ENCODE peak calls at places on chromosomes 13 and 19, in seven cellular contexts. Y is SK-N-SH, Q is prostate gland, I is transverse colon, W is sigmoid colon, U is HL-60, J is stomach. D is an unnamed sample.

GRCh38 chr19:16957151-16957662 is 68.4 kb downstream of the F2RL3 start:
- DNase-seq in Y (no peak), Q (peak), I (no peak), W (no peak), U (peak), J (no peak), D (peak)

GRCh38 chr13:52706074-52706473 is 33.5 kb downstream of the CNMD start:
- DNase-seq in Y (no peak), Q (no peak), I (no peak), W (no peak), U (no peak), J (no peak), D (no peak)

GRCh38 chr13:99356216-99357089 is 49.3 kb upstream of the GPR183 start:
- DNase-seq in Y (no peak), Q (no peak), I (peak), W (no peak), U (peak), J (no peak), D (no peak)

GRCh38 chr13:35621989-35622388 is 145.5 kb upstream of the MAB21L1 start:
- DNase-seq in Y (no peak), Q (no peak), I (no peak), W (no peak), U (no peak), J (no peak), D (no peak)

GRCh38 chr19:46081928-46082727 is 41.3 kb upstream of the IGFL4 start:
- DNase-seq in Y (peak), Q (peak), I (no peak), W (no peak), U (peak), J (no peak), D (no peak)

GRCh38 chr13:97142452-97142851 is 79.7 kb upstream of the MBNL2 start:
- DNase-seq in Y (no peak), Q (no peak), I (peak), W (no peak), U (no peak), J (no peak), D (no peak)

GRCh38 chr13:59946924-59947323 is 216.8 kb downstream of the DIAPH3 start:
- DNase-seq in Y (no peak), Q (no peak), I (no peak), W (no peak), U (no peak), J (no peak), D (no peak)

GRCh38 chr13:31967155-31967554 is 64.4 kb upstream of the FRY start:
- DNase-seq in Y (no peak), Q (no peak), I (no peak), W (no peak), U (no peak), J (no peak), D (no peak)

GRCh38 chr19:6038634-6039405 is 60.9 kb upstream of the RANBP3 start:
- DNase-seq in Y (no peak), Q (no peak), I (no peak), W (no peak), U (no peak), J (no peak), D (no peak)

GRCh38 chr13:79427265-79427664 is 21.2 kb upstream of the RBM26 start:
- DNase-seq in Y (no peak), Q (no peak), I (no peak), W (no peak), U (no peak), J (no peak), D (no peak)

GRCh38 chr13:29908917-29909755 is 58.7 kb upstream of the UBL3 start:
- DNase-seq in Y (no peak), Q (no peak), I (no peak), W (no peak), U (no peak), J (no peak), D (peak)

GRCh38 chr19:8607386-8607785 is 3.1 kb downstream of the ADAMTS10 start:
- DNase-seq in Y (no peak), Q (no peak), I (no peak), W (no peak), U (no peak), J (no peak), D (no peak)

GRCh38 chr13:30676672-30677071 is 58.7 kb upstream of the ALOX5AP start:
- DNase-seq in Y (no peak), Q (no peak), I (no peak), W (no peak), U (no peak), J (no peak), D (no peak)

GRCh38 chr19:46350029-46350757 is 3.3 kb downstream of the PPP5C start:
- DNase-seq in Y (no peak), Q (no peak), I (peak), W (no peak), U (peak), J (no peak), D (no peak)

GRCh38 chr13:95207769-95208366 is 93.4 kb downstream of the ABCC4 start:
- DNase-seq in Y (peak), Q (no peak), I (no peak), W (no peak), U (no peak), J (no peak), D (no peak)

GRCh38 chr13:37209621-37210020 is 104.2 kb upstream of the CSNK1A1L start:
- DNase-seq in Y (no peak), Q (no peak), I (no peak), W (no peak), U (no peak), J (no peak), D (no peak)

DNA sequence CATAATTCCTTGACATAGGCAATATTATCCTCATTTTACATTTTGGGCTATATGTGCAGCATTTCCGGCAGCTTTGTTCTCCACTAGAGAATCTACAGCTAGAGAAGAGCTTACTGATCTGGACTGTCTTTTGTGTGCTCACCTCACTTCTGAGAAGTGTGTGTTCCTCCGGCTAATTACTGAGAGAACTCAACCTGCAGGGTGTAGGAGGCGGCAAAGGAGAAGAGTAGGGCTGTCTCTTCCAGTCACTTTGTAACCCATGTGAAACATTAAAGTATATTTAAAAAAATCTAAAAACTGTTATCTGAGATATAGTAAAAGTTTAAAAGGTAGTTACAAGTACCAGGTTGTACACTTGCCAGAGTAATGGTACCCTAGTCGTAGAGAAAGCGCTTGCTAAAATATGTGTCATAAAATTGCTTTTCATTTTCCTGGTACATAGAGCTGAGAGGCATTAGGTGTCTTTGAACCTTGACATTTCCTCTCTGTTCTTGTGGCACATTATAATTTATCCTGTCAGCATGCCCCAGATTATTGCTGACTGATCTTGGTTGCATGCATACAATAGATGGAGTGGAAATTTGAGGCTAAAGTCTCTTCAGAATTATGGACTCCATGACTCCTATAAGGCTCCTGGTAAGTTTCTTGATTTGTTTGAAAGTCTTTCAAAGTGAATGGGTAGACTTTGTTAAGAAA is 381.9 kb downstream of the LMO7 start:
- DNase-seq in Y (no peak), Q (no peak), I (no peak), W (no peak), U (no peak), J (no peak), D (no peak)
- TF ChIP-seq POLR2AphosphoS5 in Y (no peak), Q (no peak), I (no peak), W (no peak), U (no peak), J (no peak), D (no peak)

GRCh38 chr13:113783966-113784644 is 25.1 kb downstream of the TMEM255B start:
- DNase-seq in Y (no peak), Q (no peak), I (no peak), W (no peak), U (no peak), J (no peak), D (no peak)
- H3K27ac ChIP-seq in Y (no peak), Q (no peak), I (no peak), W (no peak), U (no peak), J (no peak), D (no peak)

GRCh38 chr19:982567-983170 is 1.5 kb upstream of the WDR18 start:
- DNase-seq in Y (peak), Q (peak), I (peak), W (peak), U (peak), J (peak), D (no peak)
- TF ChIP-seq POLR2AphosphoS5 in Y (no peak), Q (no peak), I (no peak), W (no peak), U (no peak), J (no peak), D (no peak)

GRCh38 chr19:3466630-3467029 is 13.7 kb downstream of the SMIM24 start:
- DNase-seq in Y (no peak), Q (no peak), I (no peak), W (no peak), U (no peak), J (no peak), D (no peak)
- H3K27ac ChIP-seq in Y (no peak), Q (peak), I (peak), W (peak), U (no peak), J (peak), D (no peak)

DNA sequence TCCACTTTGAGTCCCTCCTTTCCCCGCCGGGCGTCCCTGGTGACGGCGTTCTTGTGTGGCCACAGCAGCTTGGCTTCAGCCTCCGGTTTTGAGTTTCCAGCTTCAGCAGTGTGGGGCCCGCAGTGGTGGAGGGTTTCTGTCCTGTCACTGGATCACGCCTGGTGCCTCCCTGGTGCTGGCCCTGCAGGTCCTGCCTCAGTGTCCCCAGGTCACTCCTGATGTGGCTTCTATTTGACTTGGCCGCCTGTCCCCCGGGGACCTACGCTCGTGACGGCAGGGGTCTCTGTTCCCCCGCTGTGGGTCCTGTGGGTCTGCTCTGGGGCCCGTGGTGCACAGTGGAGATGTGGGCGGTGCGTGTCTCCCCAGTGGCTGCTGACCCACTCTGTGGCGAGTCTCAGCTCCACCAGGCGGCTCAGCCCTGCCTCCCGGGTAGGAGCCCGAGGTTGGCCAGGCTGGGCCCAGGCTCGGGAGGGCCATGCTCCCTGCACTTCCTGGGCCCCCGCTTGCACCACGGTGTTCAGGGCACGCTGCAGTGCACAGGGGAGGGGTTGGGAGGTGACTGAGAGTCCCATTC is 1.9 kb downstream of the ATP4B start:
- DNase-seq in Y (no peak), Q (no peak), I (peak), W (peak), U (no peak), J (peak), D (no peak)
- TF ChIP-seq POLR2AphosphoS5 in Y (no peak), Q (no peak), I (no peak), W (no peak), U (no peak), J (no peak), D (no peak)

GRCh38 chr13:106496072-106496997 is 39.1 kb downstream of the EFNB2 start:
- DNase-seq in Y (no peak), Q (no peak), I (no peak), W (no peak), U (no peak), J (no peak), D (no peak)

GRCh38 chr13:106498571-106498970 is 36.9 kb downstream of the EFNB2 start:
- DNase-seq in Y (no peak), Q (no peak), I (no peak), W (no peak), U (peak), J (no peak), D (no peak)

GRCh38 chr13:106498158-106498557 is 37.3 kb downstream of the EFNB2 start:
- DNase-seq in Y (no peak), Q (no peak), I (no peak), W (no peak), U (peak), J (no peak), D (no peak)

GRCh38 chr13:106499113-106499512 is 36.3 kb downstream of the EFNB2 start:
- DNase-seq in Y (no peak), Q (no peak), I (no peak), W (no peak), U (no peak), J (no peak), D (no peak)

DNA sequence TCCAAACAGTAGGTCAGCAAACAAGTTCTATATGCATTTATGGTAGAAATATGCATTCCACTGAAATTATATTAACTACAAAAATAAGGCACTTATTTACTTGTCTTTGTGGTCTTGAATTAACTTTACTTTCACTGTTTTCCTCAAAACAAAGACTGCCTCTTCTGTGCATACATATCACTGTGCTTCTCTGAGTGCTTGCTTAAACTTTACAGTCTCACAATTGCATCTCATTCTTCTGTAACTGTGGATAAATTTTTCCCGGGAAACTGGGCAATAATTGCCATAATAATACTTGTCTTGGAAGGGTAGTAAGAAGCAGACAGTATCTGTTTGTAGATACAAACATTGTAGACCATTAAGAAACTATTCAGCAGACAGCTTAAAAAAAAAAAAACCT is 38.4 kb downstream of the EFNB2 start:
- DNase-seq in Y (no peak), Q (no peak), I (no peak), W (no peak), U (no peak), J (no peak), D (no peak)
- H3K27ac ChIP-seq in Y (no peak), Q (no peak), I (peak), W (peak), U (no peak), J (peak), D (no peak)

GRCh38 chr19:11378319-11379189 is 4.1 kb downstream of the SWSAP1 start:
- DNase-seq in Y (peak), Q (peak), I (peak), W (no peak), U (peak), J (peak), D (no peak)
- TF ChIP-seq POLR2AphosphoS5 in Y (no peak), Q (peak), I (no peak), W (no peak), U (no peak), J (no peak), D (no peak)

GRCh38 chr19:4913996-4914735 is 4.9 kb downstream of the UHRF1 start:
- DNase-seq in Y (no peak), Q (no peak), I (peak), W (no peak), U (no peak), J (no peak), D (no peak)

GRCh38 chr19:4911786-4912672 is 2.7 kb downstream of the UHRF1 start:
- DNase-seq in Y (peak), Q (peak), I (peak), W (peak), U (peak), J (peak), D (no peak)

GRCh38 chr19:4914736-4915501 is 5.6 kb downstream of the UHRF1 start:
- DNase-seq in Y (no peak), Q (peak), I (peak), W (no peak), U (peak), J (peak), D (no peak)

GRCh38 chr19:4911314-4911713 is 2.0 kb downstream of the UHRF1 start:
- DNase-seq in Y (no peak), Q (no peak), I (no peak), W (no peak), U (no peak), J (no peak), D (no peak)

DNA sequence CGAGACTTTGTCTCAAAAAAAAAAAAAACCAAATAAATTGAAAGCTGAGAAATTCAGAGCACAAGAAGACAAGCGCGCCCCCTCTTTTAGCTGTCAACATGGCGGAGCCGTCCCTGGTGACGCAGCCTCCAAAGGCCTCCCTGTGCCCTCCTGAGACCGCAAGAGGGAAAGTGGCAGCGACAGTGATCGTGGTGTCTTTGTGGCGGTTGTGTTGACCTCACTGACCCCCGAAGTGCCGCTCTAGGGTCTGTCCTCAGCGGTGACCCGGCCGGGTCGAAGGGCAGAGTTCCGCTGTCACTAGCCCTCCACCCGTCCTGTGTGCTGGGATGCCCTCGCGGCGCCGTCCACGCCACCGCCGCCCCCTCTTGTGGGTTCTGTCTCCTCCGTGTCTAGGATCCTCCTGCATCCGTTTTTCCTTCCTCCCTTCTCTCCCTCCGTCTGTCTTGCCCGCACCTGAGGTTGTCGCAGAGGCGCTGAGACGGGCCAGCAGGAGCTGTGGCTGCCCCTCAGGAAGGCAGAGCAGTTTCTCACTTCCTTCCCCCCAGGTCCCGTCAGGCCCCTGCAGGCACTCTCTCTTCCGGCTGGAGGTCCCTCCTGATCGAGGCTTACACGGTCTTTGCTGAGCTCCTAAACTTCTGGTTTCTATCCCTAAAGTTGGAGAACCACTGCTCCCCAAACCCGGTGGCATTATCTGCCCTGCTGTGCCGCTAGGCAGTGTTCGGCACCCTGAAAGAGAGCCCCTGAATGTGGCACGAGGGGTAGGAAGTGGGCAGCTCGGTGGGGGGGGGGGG is 7.2 kb downstream of the UHRF1 start:
- DNase-seq in Y (no peak), Q (no peak), I (peak), W (no peak), U (peak), J (no peak), D (no peak)
- H3K27ac ChIP-seq in Y (no peak), Q (no peak), I (peak), W (no peak), U (peak), J (peak), D (no peak)

DNA sequence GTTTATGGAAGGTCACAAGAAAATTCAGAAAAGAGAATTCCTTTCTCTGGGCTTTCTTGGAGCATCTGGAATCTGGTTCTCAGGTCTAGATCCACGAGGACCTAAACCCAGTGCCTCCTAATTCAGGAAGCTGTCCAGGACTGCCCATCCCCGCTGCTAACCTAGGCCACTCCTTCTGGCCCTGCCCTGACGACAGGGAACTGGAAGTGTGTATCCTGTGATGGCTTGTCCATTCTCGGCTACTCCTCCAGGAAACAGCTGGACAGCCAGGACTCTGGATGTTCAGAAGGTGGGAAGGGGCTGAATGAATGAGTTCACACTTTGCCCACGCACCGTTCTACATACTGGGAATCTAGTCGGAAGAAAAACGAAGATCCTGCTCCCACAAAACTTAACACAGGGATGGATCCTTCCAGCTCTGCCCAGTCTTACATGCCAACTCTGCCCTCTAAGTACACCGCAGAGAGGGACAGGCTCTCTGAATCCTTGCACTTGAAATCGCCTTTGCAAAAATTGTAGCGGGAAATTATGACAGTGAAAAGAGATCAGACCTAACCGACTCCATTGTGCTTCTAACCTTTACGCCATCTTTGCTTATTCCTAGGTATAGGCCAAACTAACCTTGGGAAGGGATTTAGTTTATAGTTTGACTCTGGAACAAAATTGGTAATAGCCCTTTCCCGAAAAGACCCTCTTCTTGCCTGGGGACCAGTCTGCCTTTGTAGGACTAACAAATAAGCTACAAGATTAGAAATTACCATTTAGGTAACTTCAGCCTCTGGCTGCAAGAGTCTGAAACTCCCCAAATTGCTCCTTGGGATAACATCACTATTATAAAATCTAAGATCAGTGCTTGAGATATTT is 1.8 kb downstream of the LSM4 start:
- DNase-seq in Y (no peak), Q (no peak), I (peak), W (no peak), U (no peak), J (peak), D (no peak)
- TF ChIP-seq POLR2AphosphoS5 in Y (no peak), Q (no peak), I (peak), W (no peak), U (peak), J (no peak), D (no peak)

GRCh38 chr13:102399791-102400618 is 1.8 kb downstream of the FGF14 start:
- DNase-seq in Y (peak), Q (no peak), I (peak), W (peak), U (peak), J (no peak), D (no peak)
- H3K27ac ChIP-seq in Y (peak), Q (no peak), I (peak), W (no peak), U (no peak), J (peak), D (no peak)

D was measured in SK-N-MC.